ENCODE peak calls at places on chromosomes 3 and 15, in four cellular contexts. G, H, M and V are unnamed samples.

GRCh38 chr3:168307893-168308292 is 212.2 kb upstream of the GOLIM4 start:
- DNase-seq in G (no peak), H (no peak), M (no peak), V (no peak)

GRCh38 chr3:127746400-127747057 is 73.8 kb downstream of the ABTB1 start:
- DNase-seq in G (no peak), H (no peak), M (no peak), V (no peak)

GRCh38 chr15:45276851-45277250 is 24.8 kb downstream of the SLC28A2 start:
- DNase-seq in G (no peak), H (peak), M (no peak), V (peak)

GRCh38 chr3:195873971-195874370 is 34.4 kb downstream of the TNK2 start:
- DNase-seq in G (no peak), H (no peak), M (peak), V (no peak)

GRCh38 chr3:13161021-13161759 is 88.0 kb upstream of the IQSEC1 start:
- DNase-seq in G (no peak), H (no peak), M (peak), V (no peak)

GRCh38 chr3:51384145-51384729 is 854 bp upstream of the MANF start:
- DNase-seq in G (no peak), H (no peak), M (no peak), V (peak)

GRCh38 chr15:94327356-94327936 is 96.1 kb downstream of the MCTP2 start:
- DNase-seq in G (no peak), H (peak), M (no peak), V (peak)

GRCh38 chr15:100889359-100890058 is 9.9 kb downstream of the ALDH1A3 start:
- DNase-seq in G (no peak), H (peak), M (peak), V (no peak)

GRCh38 chr15:50953302-50953701 is 44.8 kb downstream of the AP4E1 start:
- DNase-seq in G (no peak), H (peak), M (no peak), V (no peak)

GRCh38 chr3:107913671-107914070 is 177.2 kb downstream of the CD47 start:
- DNase-seq in G (no peak), H (no peak), M (no peak), V (no peak)

GRCh38 chr3:134768845-134769244 is 26.2 kb upstream of the EPHB1 start:
- DNase-seq in G (no peak), H (no peak), M (no peak), V (no peak)

GRCh38 chr3:154120903-154121235 is 321 bp upstream of the ARHGEF26 start:
- DNase-seq in G (no peak), H (no peak), M (no peak), V (no peak)

GRCh38 chr3:129934234-129935123 is 40.0 kb upstream of the TRH start:
- DNase-seq in G (no peak), H (no peak), M (no peak), V (peak)

GRCh38 chr3:190972840-190973270 is 110.4 kb upstream of the GMNC start:
- DNase-seq in G (no peak), H (peak), M (no peak), V (no peak)